ENCODE peak calls at places on chromosomes 2 and 18, in four cellular contexts. One of them, this sample, is unnamed.
A peak's percentile ranks its signal among the peaks of the same experiment; 100 is the strongest.

GRCh38 chr18:60067426-60068210 is 167.8 kb downstream of the PMAIP1 start:
- DNase-seq in activated CD8-positive, alpha-beta memory T cell treated with anti-CD3 and anti-CD28 coated beads for 24 hours: no peak
- DNase-seq in kidney tubule cell: peak; percentile 72
- DNase-seq in HT1080: no peak
- DNase-seq in this sample: no peak

GRCh38 chr18:64707052-64707451 is 558.2 kb upstream of the LINC00305 start:
- DNase-seq in HT1080: no peak
- DNase-seq in activated CD8-positive, alpha-beta memory T cell treated with anti-CD3 and anti-CD28 coated beads for 24 hours: no peak
- DNase-seq in kidney tubule cell: no peak
- DNase-seq in this sample: no peak

GRCh38 chr18:22170421-22171262 is 1.3 kb downstream of the GATA6 start:
- DNase-seq in activated CD8-positive, alpha-beta memory T cell treated with anti-CD3 and anti-CD28 coated beads for 24 hours: no peak
- DNase-seq in kidney tubule cell: peak; percentile 58
- DNase-seq in HT1080: peak; percentile 49
- DNase-seq in this sample: peak; percentile 26

GRCh38 chr2:70995227-70995729 is 605 bp upstream of the TEX261 start:
- DNase-seq in activated CD8-positive, alpha-beta memory T cell treated with anti-CD3 and anti-CD28 coated beads for 24 hours: peak; percentile 76
- DNase-seq in HT1080: no peak
- DNase-seq in kidney tubule cell: peak; percentile 61
- DNase-seq in this sample: peak; percentile 54

GRCh38 chr2:171248205-171248662 is 87.5 kb upstream of the TLK1 start:
- DNase-seq in HT1080: no peak
- DNase-seq in kidney tubule cell: no peak
- DNase-seq in activated CD8-positive, alpha-beta memory T cell treated with anti-CD3 and anti-CD28 coated beads for 24 hours: peak; percentile 62
- DNase-seq in this sample: no peak

GRCh38 chr18:12597775-12598174 is 60.1 kb downstream of the SPIRE1 start:
- DNase-seq in HT1080: peak; percentile 83
- DNase-seq in kidney tubule cell: peak; percentile 91
- DNase-seq in activated CD8-positive, alpha-beta memory T cell treated with anti-CD3 and anti-CD28 coated beads for 24 hours: no peak
- DNase-seq in this sample: peak; percentile 59

GRCh38 chr2:236159778-236160170 is 8.4 kb downstream of the GBX2 start:
- DNase-seq in activated CD8-positive, alpha-beta memory T cell treated with anti-CD3 and anti-CD28 coated beads for 24 hours: no peak
- DNase-seq in kidney tubule cell: no peak
- DNase-seq in HT1080: no peak
- DNase-seq in this sample: no peak

GRCh38 chr2:217900010-217900779 is 102.6 kb downstream of the TNS1 start:
- DNase-seq in kidney tubule cell: peak; percentile 83
- DNase-seq in HT1080: no peak
- DNase-seq in activated CD8-positive, alpha-beta memory T cell treated with anti-CD3 and anti-CD28 coated beads for 24 hours: no peak
- DNase-seq in this sample: no peak

GRCh38 chr2:239729151-239729550 is 296.0 kb downstream of the NDUFA10 start:
- DNase-seq in kidney tubule cell: no peak
- DNase-seq in HT1080: no peak
- DNase-seq in activated CD8-positive, alpha-beta memory T cell treated with anti-CD3 and anti-CD28 coated beads for 24 hours: no peak
- DNase-seq in this sample: no peak

GRCh38 chr18:23437357-23438045 is 15.6 kb upstream of the RIOK3 start:
- DNase-seq in kidney tubule cell: peak; percentile 74
- DNase-seq in activated CD8-positive, alpha-beta memory T cell treated with anti-CD3 and anti-CD28 coated beads for 24 hours: peak; percentile 89
- DNase-seq in HT1080: peak; percentile 67
- DNase-seq in this sample: peak; percentile 44

GRCh38 chr2:39228413-39229209 is 15.2 kb downstream of the CDKL4 start:
- DNase-seq in HT1080: no peak
- DNase-seq in kidney tubule cell: no peak
- DNase-seq in activated CD8-positive, alpha-beta memory T cell treated with anti-CD3 and anti-CD28 coated beads for 24 hours: peak; percentile 68
- DNase-seq in this sample: no peak

GRCh38 chr2:160019374-160020098 is 42.9 kb downstream of the PLA2R1 start:
- DNase-seq in HT1080: no peak
- DNase-seq in activated CD8-positive, alpha-beta memory T cell treated with anti-CD3 and anti-CD28 coated beads for 24 hours: no peak
- DNase-seq in kidney tubule cell: no peak
- DNase-seq in this sample: no peak

GRCh38 chr2:222982010-222982908 is 69.7 kb upstream of the KCNE4 start:
- DNase-seq in activated CD8-positive, alpha-beta memory T cell treated with anti-CD3 and anti-CD28 coated beads for 24 hours: no peak
- DNase-seq in kidney tubule cell: peak; percentile 92
- DNase-seq in HT1080: peak; percentile 52
- DNase-seq in this sample: peak; percentile 90

GRCh38 chr2:64730551-64731305 is 77.0 kb upstream of the SERTAD2 start:
- DNase-seq in kidney tubule cell: peak; percentile 57
- DNase-seq in HT1080: no peak
- DNase-seq in activated CD8-positive, alpha-beta memory T cell treated with anti-CD3 and anti-CD28 coated beads for 24 hours: peak; percentile 77
- DNase-seq in this sample: peak; percentile 52

GRCh38 chr2:169182573-169182972 is 113.2 kb downstream of the DHRS9 start:
- DNase-seq in kidney tubule cell: no peak
- DNase-seq in activated CD8-positive, alpha-beta memory T cell treated with anti-CD3 and anti-CD28 coated beads for 24 hours: no peak
- DNase-seq in HT1080: no peak
- DNase-seq in this sample: no peak

GRCh38 chr18:22385718-22386117 is 32.0 kb downstream of the CTAGE1 start:
- DNase-seq in kidney tubule cell: peak; percentile 72
- DNase-seq in HT1080: peak; percentile 83
- DNase-seq in activated CD8-positive, alpha-beta memory T cell treated with anti-CD3 and anti-CD28 coated beads for 24 hours: no peak
- DNase-seq in this sample: no peak

GRCh38 chr2:189751080-189751658 is 11.4 kb downstream of the OSGEPL1 start:
- DNase-seq in kidney tubule cell: peak; percentile 32
- DNase-seq in HT1080: peak; percentile 19
- DNase-seq in activated CD8-positive, alpha-beta memory T cell treated with anti-CD3 and anti-CD28 coated beads for 24 hours: no peak
- DNase-seq in this sample: peak; percentile 18

GRCh38 chr18:55856191-55856590 is 268.2 kb upstream of the TCF4 start:
- DNase-seq in kidney tubule cell: peak; percentile 92
- DNase-seq in HT1080: peak; percentile 90
- DNase-seq in activated CD8-positive, alpha-beta memory T cell treated with anti-CD3 and anti-CD28 coated beads for 24 hours: no peak
- DNase-seq in this sample: peak; percentile 69

GRCh38 chr2:218217366-218218309 is 649 bp downstream of the ARPC2 start:
- DNase-seq in kidney tubule cell: peak; percentile 55
- DNase-seq in HT1080: peak; percentile 39
- DNase-seq in activated CD8-positive, alpha-beta memory T cell treated with anti-CD3 and anti-CD28 coated beads for 24 hours: peak; percentile 86
- DNase-seq in this sample: no peak

GRCh38 chr2:229408356-229408755 is 137.3 kb upstream of the PID1 start:
- DNase-seq in activated CD8-positive, alpha-beta memory T cell treated with anti-CD3 and anti-CD28 coated beads for 24 hours: no peak
- DNase-seq in kidney tubule cell: peak; percentile 92
- DNase-seq in HT1080: peak; percentile 95
- DNase-seq in this sample: peak; percentile 89

GRCh38 chr2:136205615-136206014 is 87.7 kb upstream of the CXCR4 start:
- DNase-seq in kidney tubule cell: no peak
- DNase-seq in HT1080: no peak
- DNase-seq in activated CD8-positive, alpha-beta memory T cell treated with anti-CD3 and anti-CD28 coated beads for 24 hours: no peak
- DNase-seq in this sample: no peak

GRCh38 chr18:46366977-46367376 is 262.8 kb downstream of the HAUS1 start:
- DNase-seq in kidney tubule cell: no peak
- DNase-seq in activated CD8-positive, alpha-beta memory T cell treated with anti-CD3 and anti-CD28 coated beads for 24 hours: no peak
- DNase-seq in HT1080: no peak
- DNase-seq in this sample: no peak

GRCh38 chr2:7905756-7906155 is 776.1 kb upstream of the ID2 start:
- DNase-seq in HT1080: no peak
- DNase-seq in kidney tubule cell: no peak
- DNase-seq in activated CD8-positive, alpha-beta memory T cell treated with anti-CD3 and anti-CD28 coated beads for 24 hours: no peak
- DNase-seq in this sample: no peak

GRCh38 chr2:128644156-128644555 is 325.5 kb upstream of the HS6ST1 start:
- DNase-seq in kidney tubule cell: no peak
- DNase-seq in HT1080: no peak
- DNase-seq in activated CD8-positive, alpha-beta memory T cell treated with anti-CD3 and anti-CD28 coated beads for 24 hours: peak; percentile 24
- DNase-seq in this sample: no peak

GRCh38 chr2:104046466-104046865 is 807.4 kb upstream of the POU3F3 start:
- DNase-seq in kidney tubule cell: no peak
- DNase-seq in HT1080: no peak
- DNase-seq in activated CD8-positive, alpha-beta memory T cell treated with anti-CD3 and anti-CD28 coated beads for 24 hours: no peak
- DNase-seq in this sample: no peak

GRCh38 chr2:121390082-121390481 is 105.1 kb upstream of the TFCP2L1 start:
- DNase-seq in activated CD8-positive, alpha-beta memory T cell treated with anti-CD3 and anti-CD28 coated beads for 24 hours: no peak
- DNase-seq in HT1080: no peak
- DNase-seq in kidney tubule cell: no peak
- DNase-seq in this sample: no peak

GRCh38 chr2:30802611-30803010 is 4.6 kb downstream of the CAPN13 start:
- DNase-seq in HT1080: no peak
- DNase-seq in kidney tubule cell: no peak
- DNase-seq in activated CD8-positive, alpha-beta memory T cell treated with anti-CD3 and anti-CD28 coated beads for 24 hours: no peak
- DNase-seq in this sample: no peak

GRCh38 chr2:32772623-32773221 is 144.9 kb downstream of the TTC27 start:
- DNase-seq in HT1080: peak; percentile 31
- DNase-seq in activated CD8-positive, alpha-beta memory T cell treated with anti-CD3 and anti-CD28 coated beads for 24 hours: no peak
- DNase-seq in kidney tubule cell: peak; percentile 51
- DNase-seq in this sample: peak; percentile 29

GRCh38 chr18:26543368-26543767 is 5.0 kb downstream of the KCTD1 start:
- DNase-seq in HT1080: no peak
- DNase-seq in activated CD8-positive, alpha-beta memory T cell treated with anti-CD3 and anti-CD28 coated beads for 24 hours: no peak
- DNase-seq in kidney tubule cell: peak; percentile 66
- DNase-seq in this sample: no peak

GRCh38 chr2:74391209-74391579 is 11.1 kb upstream of the DCTN1 start:
- DNase-seq in kidney tubule cell: peak; percentile 27
- DNase-seq in activated CD8-positive, alpha-beta memory T cell treated with anti-CD3 and anti-CD28 coated beads for 24 hours: no peak
- DNase-seq in HT1080: peak; percentile 24
- DNase-seq in this sample: no peak

GRCh38 chr2:62570861-62571698 is 65.1 kb upstream of the TMEM17 start:
- DNase-seq in kidney tubule cell: peak; percentile 43
- DNase-seq in activated CD8-positive, alpha-beta memory T cell treated with anti-CD3 and anti-CD28 coated beads for 24 hours: no peak
- DNase-seq in HT1080: no peak
- DNase-seq in this sample: no peak

GRCh38 chr18:23583071-23583865 is 3.0 kb downstream of the NPC1 start:
- DNase-seq in kidney tubule cell: no peak
- DNase-seq in activated CD8-positive, alpha-beta memory T cell treated with anti-CD3 and anti-CD28 coated beads for 24 hours: no peak
- DNase-seq in HT1080: no peak
- DNase-seq in this sample: no peak

GRCh38 chr2:65453916-65454315 is 21.5 kb upstream of the SPRED2 start:
- DNase-seq in kidney tubule cell: peak; percentile 35
- DNase-seq in HT1080: no peak
- DNase-seq in activated CD8-positive, alpha-beta memory T cell treated with anti-CD3 and anti-CD28 coated beads for 24 hours: no peak
- DNase-seq in this sample: no peak

GRCh38 chr2:143840601-143841000 is 679.3 kb downstream of the ZEB2 start:
- DNase-seq in HT1080: no peak
- DNase-seq in kidney tubule cell: no peak
- DNase-seq in activated CD8-positive, alpha-beta memory T cell treated with anti-CD3 and anti-CD28 coated beads for 24 hours: no peak
- DNase-seq in this sample: no peak

GRCh38 chr2:120520929-120521912 is 175.3 kb downstream of the INHBB start:
- DNase-seq in kidney tubule cell: peak; percentile 40
- DNase-seq in activated CD8-positive, alpha-beta memory T cell treated with anti-CD3 and anti-CD28 coated beads for 24 hours: peak; percentile 59
- DNase-seq in HT1080: peak; percentile 21
- DNase-seq in this sample: peak; percentile 25

GRCh38 chr2:185187421-185187820 is 551.2 kb upstream of the FSIP2 start:
- DNase-seq in activated CD8-positive, alpha-beta memory T cell treated with anti-CD3 and anti-CD28 coated beads for 24 hours: no peak
- DNase-seq in HT1080: peak; percentile 59
- DNase-seq in kidney tubule cell: peak; percentile 1
- DNase-seq in this sample: peak; percentile 10

GRCh38 chr18:24244698-24245097 is 105.8 kb downstream of the CABYR start:
- DNase-seq in activated CD8-positive, alpha-beta memory T cell treated with anti-CD3 and anti-CD28 coated beads for 24 hours: no peak
- DNase-seq in HT1080: no peak
- DNase-seq in kidney tubule cell: no peak
- DNase-seq in this sample: no peak

GRCh38 chr18:78999939-79000338 is 20.3 kb downstream of the SALL3 start:
- DNase-seq in kidney tubule cell: no peak
- DNase-seq in HT1080: no peak
- DNase-seq in activated CD8-positive, alpha-beta memory T cell treated with anti-CD3 and anti-CD28 coated beads for 24 hours: no peak
- DNase-seq in this sample: no peak

GRCh38 chr2:147469471-147469870 is 375.4 kb upstream of the ACVR2A start:
- DNase-seq in HT1080: no peak
- DNase-seq in kidney tubule cell: no peak
- DNase-seq in activated CD8-positive, alpha-beta memory T cell treated with anti-CD3 and anti-CD28 coated beads for 24 hours: no peak
- DNase-seq in this sample: no peak